ENCODE peak calls at places on chromosomes 11 and 22, in five cellular contexts. One of them, this sample, is unnamed.

GRCh38 chr11:17263803-17264202 is 12.7 kb upstream of the NUCB2 start:
- DNase-seq in small intestine: no peak
- DNase-seq in lung: no peak
- DNase-seq in breast epithelium: no peak
- DNase-seq in Calu3: no peak
- DNase-seq in this sample: peak

GRCh38 chr11:126443120-126443519 is 87.6 kb downstream of the ST3GAL4 start:
- DNase-seq in Calu3: no peak
- DNase-seq in small intestine: no peak
- DNase-seq in breast epithelium: no peak
- DNase-seq in lung: no peak
- DNase-seq in this sample: no peak

GRCh38 chr11:125229006-125229405 is 64.5 kb downstream of the PKNOX2 start:
- DNase-seq in breast epithelium: no peak
- DNase-seq in lung: no peak
- DNase-seq in Calu3: no peak
- DNase-seq in small intestine: no peak
- DNase-seq in this sample: no peak

GRCh38 chr22:50487290-50488005 is 789 bp downstream of the MIOX start:
- DNase-seq in lung: no peak
- DNase-seq in Calu3: no peak
- DNase-seq in small intestine: no peak
- DNase-seq in breast epithelium: no peak
- DNase-seq in this sample: peak

GRCh38 chr22:40853961-40854360 is 2.5 kb downstream of the ST13 start:
- DNase-seq in small intestine: no peak
- DNase-seq in breast epithelium: no peak
- DNase-seq in lung: no peak
- DNase-seq in Calu3: no peak
- DNase-seq in this sample: no peak

GRCh38 chr11:75099635-75100034 is 3.0 kb upstream of the OR2AT4 start:
- DNase-seq in breast epithelium: no peak
- DNase-seq in Calu3: no peak
- DNase-seq in lung: no peak
- DNase-seq in small intestine: no peak
- DNase-seq in this sample: no peak

GRCh38 chr11:2582436-2582931 is 117.3 kb downstream of the KCNQ1OT1 start:
- DNase-seq in breast epithelium: no peak
- DNase-seq in Calu3: no peak
- DNase-seq in small intestine: no peak
- DNase-seq in lung: no peak
- DNase-seq in this sample: peak

GRCh38 chr11:77879218-77879617 is 58.3 kb downstream of the AAMDC start:
- DNase-seq in lung: no peak
- DNase-seq in Calu3: no peak
- DNase-seq in breast epithelium: no peak
- DNase-seq in small intestine: peak
- DNase-seq in this sample: no peak

GRCh38 chr11:125075900-125076317 is 12.8 kb downstream of the SLC37A2 start:
- DNase-seq in lung: no peak
- DNase-seq in breast epithelium: no peak
- DNase-seq in small intestine: no peak
- DNase-seq in Calu3: no peak
- DNase-seq in this sample: peak

GRCh38 chr11:2933376-2934056 is 4.3 kb upstream of the PHLDA2 start:
- DNase-seq in lung: peak
- DNase-seq in small intestine: peak
- DNase-seq in Calu3: peak
- DNase-seq in breast epithelium: peak
- DNase-seq in this sample: peak

GRCh38 chr11:111733655-111734088 is 32.5 kb downstream of the PPP2R1B start:
- DNase-seq in breast epithelium: no peak
- DNase-seq in Calu3: no peak
- DNase-seq in small intestine: no peak
- DNase-seq in lung: no peak
- DNase-seq in this sample: peak

GRCh38 chr22:40270031-40270430 is 76.3 kb upstream of the ADSL start:
- DNase-seq in lung: no peak
- DNase-seq in small intestine: no peak
- DNase-seq in breast epithelium: no peak
- DNase-seq in Calu3: no peak
- DNase-seq in this sample: no peak

GRCh38 chr11:44645832-44646231 is 80.4 kb downstream of the CD82 start:
- DNase-seq in breast epithelium: no peak
- DNase-seq in lung: no peak
- DNase-seq in Calu3: no peak
- DNase-seq in small intestine: no peak
- DNase-seq in this sample: no peak

GRCh38 chr11:96338910-96339703 is 3.9 kb downstream of the MAML2 start:
- DNase-seq in breast epithelium: peak
- DNase-seq in small intestine: peak
- DNase-seq in lung: no peak
- DNase-seq in Calu3: no peak
- DNase-seq in this sample: peak

GRCh38 chr22:47398921-47399790 is 636.7 kb downstream of the TBC1D22A start:
- DNase-seq in breast epithelium: no peak
- DNase-seq in lung: no peak
- DNase-seq in small intestine: no peak
- DNase-seq in Calu3: no peak
- DNase-seq in this sample: peak

GRCh38 chr11:83125577-83125976 is 31.4 kb upstream of the PCF11 start:
- DNase-seq in breast epithelium: no peak
- DNase-seq in small intestine: no peak
- DNase-seq in Calu3: no peak
- DNase-seq in lung: no peak
- DNase-seq in this sample: no peak

GRCh38 chr11:8382436-8383053 is 118.9 kb upstream of the LMO1 start:
- DNase-seq in breast epithelium: peak
- DNase-seq in small intestine: no peak
- DNase-seq in lung: no peak
- DNase-seq in Calu3: no peak
- DNase-seq in this sample: peak